ENCODE peak calls at places on chromosomes 5 and 9, in seven cellular contexts. T is PC-3, E is HepG2, J is MM.1S, I is OCI-LY7, K is H9, R is neural progenitor cell. X is an unnamed sample. For H3K4me1, the result is how much of the 10 kb centered on the place peaks cover.

GRCh38 chr5:151039665-151040064 is 19.3 kb downstream of the GPX3 start:
- DNase-seq in I (no peak), T (no peak), E (no peak), R (no peak), J (no peak), K (no peak), X (no peak)

GRCh38 chr5:177496111-177497010 is 1.0 kb downstream of the PDLIM7 start:
- DNase-seq in I (peak), J (no peak), R (peak), T (peak), K (peak), E (peak), X (peak)

GRCh38 chr5:68352166-68352565 is 136.6 kb downstream of the PIK3R1 start:
- DNase-seq in J (no peak), E (no peak), R (no peak), T (no peak), I (no peak), K (no peak), X (no peak)

GRCh38 chr9:133088146-133088750 is 26.5 kb downstream of the CEL start:
- DNase-seq in T (no peak), E (no peak), I (no peak), J (no peak), K (peak), R (no peak), X (no peak)

GRCh38 chr5:128774605-128775004 is 190.7 kb upstream of the SLC27A6 start:
- DNase-seq in E (no peak), K (no peak), T (no peak), R (no peak), J (no peak), I (no peak), X (peak)

GRCh38 chr9:97845130-97845529 is 7.9 kb upstream of the FOXE1 start:
- DNase-seq in I (no peak), K (no peak), T (no peak), J (no peak), R (no peak), E (no peak), X (no peak)

GRCh38 chr5:171622010-171622409 is 163.6 kb upstream of the SMIM23 start:
- DNase-seq in T (no peak), E (no peak), R (no peak), J (no peak), I (no peak), K (no peak), X (no peak)

GRCh38 chr5:134131165-134131564 is 16.7 kb downstream of the TCF7 start:
- DNase-seq in I (no peak), J (no peak), K (no peak), T (no peak), E (no peak), R (no peak), X (no peak)

GRCh38 chr5:73918791-73919221 is 292.8 kb downstream of the ARHGEF28 start:
- DNase-seq in R (no peak), E (no peak), J (no peak), T (no peak), I (no peak), K (no peak), X (no peak)

GRCh38 chr9:99335280-99335679 is 113.2 kb downstream of the SEC61B start:
- DNase-seq in E (no peak), T (no peak), K (no peak), R (no peak), I (no peak), J (no peak), X (no peak)

GRCh38 chr5:57442080-57442839 is 40.4 kb downstream of the ACTBL2 start:
- DNase-seq in I (no peak), E (no peak), T (peak), J (no peak), K (no peak), R (no peak), X (no peak)

DNA sequence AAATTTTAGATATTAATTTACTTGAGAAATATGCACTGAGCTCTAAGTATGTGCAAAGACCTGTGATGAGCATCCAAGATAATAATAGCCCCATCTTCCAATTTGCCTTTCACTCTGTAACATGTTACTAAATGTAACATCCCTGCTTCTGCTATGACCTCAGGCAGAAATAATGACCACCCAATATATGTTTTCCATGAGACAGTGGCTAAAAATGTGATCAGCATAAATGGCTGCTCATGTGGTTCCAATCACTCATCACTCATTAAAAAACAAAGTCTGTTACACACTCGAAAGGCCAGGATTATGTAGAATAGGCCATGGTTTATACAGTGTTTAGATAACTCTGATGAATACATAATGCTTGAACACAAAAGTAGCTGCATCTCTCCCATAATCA is 71.4 kb upstream of the MOCS2 start:
- DNase-seq in K (no peak), E (no peak), R (no peak), I (no peak), T (no peak), J (no peak), X (no peak)
- H3K27ac ChIP-seq in K (no peak), E (no peak), R (no peak), I (no peak), T (no peak), J (no peak), X (no peak)

DNA sequence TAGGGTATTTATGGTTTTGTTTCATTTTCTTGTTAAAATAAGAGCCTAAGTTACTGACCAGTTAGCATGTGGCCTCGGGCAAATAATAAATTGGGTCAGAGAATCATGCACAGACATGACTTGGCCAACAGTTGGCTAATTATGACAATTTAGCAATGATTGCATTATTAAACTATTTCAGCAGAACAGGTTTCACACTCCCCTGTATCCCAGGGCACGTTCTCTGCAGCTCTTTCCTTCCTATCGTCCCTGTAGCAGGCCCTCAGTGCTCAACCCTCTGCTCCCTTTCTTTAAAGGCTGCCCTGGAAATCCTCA is 167.9 kb downstream of the TSSK1B start:
- DNase-seq in R (no peak), E (no peak), J (no peak), T (peak), K (no peak), I (no peak), X (peak)
- H3K4me1 ChIP-seq in R (under half), E (under half), J (under half), T (under half), K (under half), I (under half), X (under half)

DNA sequence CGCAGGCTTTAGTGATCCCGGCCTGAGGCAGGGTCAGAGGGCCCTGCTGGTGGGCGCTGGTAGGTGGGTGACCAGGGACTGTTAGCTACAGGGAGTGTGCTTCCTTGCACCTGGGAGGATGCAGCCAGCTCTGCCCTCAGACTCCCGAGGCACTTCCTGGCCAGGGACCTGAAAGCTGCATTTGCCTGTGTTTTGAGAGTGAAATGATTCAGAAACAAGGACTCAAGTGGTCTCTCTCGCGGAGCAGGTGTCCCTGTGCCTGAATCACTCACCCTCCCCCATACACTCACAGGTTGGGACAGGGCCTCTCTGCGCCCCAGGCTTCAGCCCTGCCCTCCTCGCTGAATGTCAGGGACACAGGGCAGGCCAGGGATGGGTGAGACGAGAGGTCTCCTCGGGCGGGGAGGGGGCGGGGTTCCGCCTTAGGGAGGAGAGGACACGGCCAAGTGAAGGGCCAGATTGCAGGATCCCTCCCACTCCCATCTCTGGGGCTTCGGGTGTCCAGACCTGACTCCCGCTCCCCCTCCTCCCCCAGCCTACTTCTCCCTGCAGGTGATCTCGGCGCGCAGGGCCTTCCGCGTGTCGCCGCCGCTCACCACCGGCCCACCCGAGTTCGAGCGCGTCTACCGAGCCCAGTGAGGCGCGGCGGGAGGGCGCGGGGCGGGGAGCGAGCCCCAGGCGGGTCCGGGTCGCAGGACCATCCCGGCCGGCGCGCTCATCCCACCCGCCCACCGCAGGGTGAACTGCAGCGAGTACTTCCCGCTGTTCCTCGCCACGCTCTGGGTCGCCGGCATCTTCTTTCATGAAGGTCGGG is 1.5 kb downstream of the LTC4S start:
- DNase-seq in I (peak), R (peak), E (no peak), J (peak), K (peak), T (peak), X (peak)
- H2AFZ ChIP-seq in I (peak), R (peak), E (no peak), J (peak), K (no peak), T (peak), X (peak)

GRCh38 chr9:91027005-91027404 is 225.4 kb downstream of the SYK start:
- DNase-seq in E (no peak), T (no peak), R (no peak), K (no peak), J (no peak), I (no peak), X (no peak)

GRCh38 chr9:91028166-91028827 is 226.7 kb downstream of the SYK start:
- DNase-seq in R (no peak), I (no peak), J (no peak), T (no peak), K (no peak), E (no peak), X (no peak)

GRCh38 chr9:91033270-91033669 is 231.7 kb downstream of the SYK start:
- DNase-seq in T (no peak), I (no peak), J (no peak), K (no peak), E (no peak), R (no peak), X (no peak)

GRCh38 chr9:91032056-91032455 is 230.4 kb downstream of the SYK start:
- DNase-seq in J (no peak), R (no peak), T (no peak), I (no peak), K (no peak), E (no peak), X (no peak)

DNA sequence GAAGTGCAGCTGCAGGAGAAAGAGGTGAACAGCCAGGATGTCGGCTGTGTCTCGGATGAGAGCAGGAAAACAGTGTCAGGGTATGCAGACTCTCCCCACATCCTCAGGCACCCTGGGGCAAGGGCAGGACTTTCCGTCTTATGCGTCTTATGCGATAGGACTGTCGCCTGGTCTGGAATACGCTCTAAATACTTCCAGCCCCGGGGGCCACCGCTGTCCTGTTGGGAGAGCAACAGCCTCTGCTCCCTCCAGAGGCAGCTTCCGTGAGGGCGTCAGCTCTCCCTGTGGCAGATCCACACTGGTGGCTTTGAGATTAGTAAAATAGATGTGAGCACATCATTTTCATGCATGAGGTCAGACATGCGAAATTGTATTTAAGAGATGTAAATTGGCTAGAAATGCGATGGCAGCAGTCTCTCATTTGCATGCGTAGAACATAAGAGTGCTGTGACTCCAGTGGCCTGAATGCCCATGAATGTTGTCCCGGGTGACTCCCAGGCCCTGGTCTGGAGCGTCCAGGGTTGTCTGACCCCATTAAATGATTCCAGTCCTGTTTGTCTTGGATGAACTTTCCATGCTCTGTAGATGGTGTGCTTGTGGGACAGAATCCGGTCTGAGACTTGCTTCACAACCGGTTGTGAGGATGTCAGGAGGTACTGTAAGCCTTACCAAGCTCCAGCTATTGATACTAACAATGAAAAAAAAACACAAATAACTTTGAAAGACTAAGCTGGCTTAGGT is 228.2 kb downstream of the SYK start:
- DNase-seq in T (no peak), R (no peak), K (no peak), I (no peak), E (no peak), J (no peak), X (no peak)
- H3K27ac ChIP-seq in T (no peak), R (no peak), K (no peak), I (no peak), E (no peak), J (no peak), X (no peak)

GRCh38 chr5:78509145-78509865 is 139.3 kb downstream of the LHFPL2 start:
- DNase-seq in E (no peak), T (no peak), I (no peak), J (no peak), K (no peak), R (no peak), X (no peak)
- H3K4me1 ChIP-seq in E (under half), T (half or more), I (under half), J (under half), K (under half), R (under half), X (half or more)